ENCODE peak calls at places on chromosomes 5 and 9, in seven cellular contexts. One of them, this sample, is unnamed.

GRCh38 chr9:4665357-4665756 is 923 bp downstream of the SPATA6L start:
- DNase-seq in HCT116: no peak
- DNase-seq in GM12878: no peak
- DNase-seq in H1: no peak
- DNase-seq in K562: no peak
- DNase-seq in HepG2: no peak
- DNase-seq in SK-N-SH: peak
- DNase-seq in this sample: no peak

GRCh38 chr9:77588319-77588937 is 59.7 kb downstream of the GNA14 start:
- DNase-seq in HCT116: no peak
- DNase-seq in HepG2: no peak
- DNase-seq in H1: no peak
- DNase-seq in K562: no peak
- DNase-seq in GM12878: no peak
- DNase-seq in SK-N-SH: no peak
- DNase-seq in this sample: no peak

GRCh38 chr5:145437627-145438026 is 397.5 kb downstream of the PRELID2 start:
- DNase-seq in K562: no peak
- DNase-seq in HCT116: no peak
- DNase-seq in HepG2: no peak
- DNase-seq in H1: no peak
- DNase-seq in SK-N-SH: no peak
- DNase-seq in GM12878: no peak
- DNase-seq in this sample: no peak

GRCh38 chr5:147869112-147869511 is 9.4 kb upstream of the SCGB3A2 start:
- DNase-seq in GM12878: no peak
- DNase-seq in K562: no peak
- DNase-seq in H1: peak
- DNase-seq in HCT116: no peak
- DNase-seq in HepG2: no peak
- DNase-seq in SK-N-SH: no peak
- DNase-seq in this sample: no peak

GRCh38 chr9:121278535-121279169 is 10.7 kb downstream of the GSN start:
- DNase-seq in HepG2: no peak
- DNase-seq in H1: no peak
- DNase-seq in K562: peak
- DNase-seq in GM12878: peak
- DNase-seq in HCT116: peak
- DNase-seq in SK-N-SH: peak
- DNase-seq in this sample: peak

GRCh38 chr5:58407042-58407709 is 52.7 kb downstream of the PLK2 start:
- DNase-seq in GM12878: no peak
- DNase-seq in HepG2: no peak
- DNase-seq in SK-N-SH: no peak
- DNase-seq in HCT116: no peak
- DNase-seq in K562: no peak
- DNase-seq in H1: no peak
- DNase-seq in this sample: no peak

GRCh38 chr5:37637165-37637845 is 202.5 kb downstream of the GDNF start:
- DNase-seq in HCT116: no peak
- DNase-seq in H1: no peak
- DNase-seq in HepG2: no peak
- DNase-seq in GM12878: no peak
- DNase-seq in K562: no peak
- DNase-seq in SK-N-SH: no peak
- DNase-seq in this sample: no peak

GRCh38 chr9:127769985-127770904 is 8.2 kb downstream of the SH2D3C start:
- DNase-seq in K562: no peak
- DNase-seq in HCT116: no peak
- DNase-seq in SK-N-SH: no peak
- DNase-seq in HepG2: no peak
- DNase-seq in H1: no peak
- DNase-seq in GM12878: no peak
- DNase-seq in this sample: no peak

GRCh38 chr5:95846554-95847260 is 24.2 kb upstream of the GLRX start:
- DNase-seq in HCT116: no peak
- DNase-seq in K562: peak
- DNase-seq in SK-N-SH: peak
- DNase-seq in H1: no peak
- DNase-seq in HepG2: peak
- DNase-seq in GM12878: no peak
- DNase-seq in this sample: peak

GRCh38 chr5:145939532-145940065 is 3.2 kb downstream of the SH3RF2 start:
- DNase-seq in SK-N-SH: no peak
- DNase-seq in K562: no peak
- DNase-seq in HCT116: no peak
- DNase-seq in GM12878: no peak
- DNase-seq in H1: no peak
- DNase-seq in HepG2: no peak
- DNase-seq in this sample: no peak

GRCh38 chr9:759541-759940 is 82.0 kb upstream of the DMRT1 start:
- DNase-seq in SK-N-SH: no peak
- DNase-seq in GM12878: no peak
- DNase-seq in HCT116: no peak
- DNase-seq in K562: no peak
- DNase-seq in H1: no peak
- DNase-seq in HepG2: no peak
- DNase-seq in this sample: no peak

GRCh38 chr5:15831408-15831807 is 331.4 kb downstream of the FBXL7 start:
- DNase-seq in HCT116: no peak
- DNase-seq in GM12878: no peak
- DNase-seq in K562: no peak
- DNase-seq in HepG2: no peak
- DNase-seq in H1: no peak
- DNase-seq in SK-N-SH: peak
- DNase-seq in this sample: no peak

GRCh38 chr5:135193213-135194125 is 159.4 kb upstream of the PITX1 start:
- DNase-seq in HCT116: no peak
- DNase-seq in SK-N-SH: no peak
- DNase-seq in H1: no peak
- DNase-seq in HepG2: no peak
- DNase-seq in K562: peak
- DNase-seq in GM12878: no peak
- DNase-seq in this sample: no peak

GRCh38 chr5:66661149-66661548 is 65.0 kb downstream of the MAST4 start:
- DNase-seq in GM12878: no peak
- DNase-seq in H1: no peak
- DNase-seq in HCT116: no peak
- DNase-seq in HepG2: no peak
- DNase-seq in SK-N-SH: no peak
- DNase-seq in K562: no peak
- DNase-seq in this sample: no peak

GRCh38 chr9:112945620-112946208 is 55.0 kb upstream of the SLC46A2 start:
- DNase-seq in K562: peak
- DNase-seq in HepG2: peak
- DNase-seq in H1: peak
- DNase-seq in GM12878: no peak
- DNase-seq in HCT116: no peak
- DNase-seq in SK-N-SH: peak
- DNase-seq in this sample: no peak

GRCh38 chr5:14185336-14186131 is 42.4 kb downstream of the TRIO start:
- DNase-seq in HCT116: no peak
- DNase-seq in H1: no peak
- DNase-seq in SK-N-SH: no peak
- DNase-seq in GM12878: no peak
- DNase-seq in K562: no peak
- DNase-seq in HepG2: no peak
- DNase-seq in this sample: no peak

GRCh38 chr9:118529210-118529609 is 825.0 kb downstream of the TLR4 start:
- DNase-seq in HepG2: no peak
- DNase-seq in K562: no peak
- DNase-seq in SK-N-SH: no peak
- DNase-seq in HCT116: no peak
- DNase-seq in GM12878: no peak
- DNase-seq in H1: no peak
- DNase-seq in this sample: no peak

GRCh38 chr5:56457887-56458451 is 224.8 kb upstream of the ANKRD55 start:
- DNase-seq in K562: no peak
- DNase-seq in SK-N-SH: peak
- DNase-seq in HepG2: no peak
- DNase-seq in HCT116: no peak
- DNase-seq in GM12878: no peak
- DNase-seq in H1: no peak
- DNase-seq in this sample: no peak

GRCh38 chr5:166127766-166128565 is 2163.5 kb upstream of the WWC1 start:
- DNase-seq in H1: no peak
- DNase-seq in HepG2: peak
- DNase-seq in HCT116: no peak
- DNase-seq in GM12878: no peak
- DNase-seq in K562: no peak
- DNase-seq in SK-N-SH: no peak
- DNase-seq in this sample: no peak

GRCh38 chr5:127699416-127699815 is 3.8 kb upstream of the CCDC192 start:
- DNase-seq in HCT116: no peak
- DNase-seq in K562: no peak
- DNase-seq in GM12878: no peak
- DNase-seq in H1: no peak
- DNase-seq in HepG2: no peak
- DNase-seq in SK-N-SH: no peak
- DNase-seq in this sample: no peak

GRCh38 chr5:124962735-124963134 is 216.3 kb upstream of the ZNF608 start:
- DNase-seq in H1: no peak
- DNase-seq in HepG2: no peak
- DNase-seq in HCT116: no peak
- DNase-seq in SK-N-SH: no peak
- DNase-seq in K562: no peak
- DNase-seq in GM12878: no peak
- DNase-seq in this sample: no peak

GRCh38 chr9:68522126-68522525 is 18.6 kb downstream of the TMEM252 start:
- DNase-seq in HCT116: no peak
- DNase-seq in H1: no peak
- DNase-seq in GM12878: no peak
- DNase-seq in K562: no peak
- DNase-seq in SK-N-SH: no peak
- DNase-seq in HepG2: no peak
- DNase-seq in this sample: no peak
- TF ChIP-seq JUND in HCT116: no peak
- TF ChIP-seq JUND in H1: no peak
- TF ChIP-seq JUND in GM12878: no peak
- TF ChIP-seq JUND in K562: no peak
- TF ChIP-seq JUND in SK-N-SH: no peak
- TF ChIP-seq JUND in HepG2: no peak
- TF ChIP-seq JUND in this sample: no peak

DNA sequence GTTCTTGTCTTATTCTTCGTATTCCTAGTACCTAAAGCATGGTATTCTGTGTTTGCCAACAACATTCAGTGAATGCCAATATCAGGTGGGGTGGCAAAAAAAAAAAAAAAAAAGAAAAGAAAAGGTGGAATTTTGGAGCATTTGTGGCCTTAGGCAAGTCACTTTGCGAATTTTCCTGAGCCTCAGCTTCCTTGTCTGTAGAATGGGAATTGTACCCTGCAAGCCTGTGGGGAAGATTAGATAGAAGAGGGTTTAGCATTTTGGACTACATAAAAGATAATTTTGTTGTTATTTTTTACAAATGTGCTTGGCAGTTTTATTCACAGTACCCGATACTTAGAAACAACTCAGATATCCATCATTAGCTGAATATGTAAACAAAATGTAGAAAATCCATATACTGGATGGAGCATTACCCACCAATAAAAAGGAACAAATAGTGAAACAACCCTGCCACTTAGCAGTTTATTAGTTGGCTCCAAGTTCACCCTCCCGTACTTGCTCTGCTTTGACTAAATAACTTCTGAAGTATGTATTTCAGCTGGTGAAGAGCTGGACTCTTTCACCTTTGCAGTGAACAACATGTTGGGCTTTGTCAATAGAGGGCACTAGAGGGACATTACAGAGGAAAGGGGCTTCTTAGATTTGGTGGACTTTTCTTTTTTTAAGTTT is 13.6 kb downstream of the UBE2D2 start:
- DNase-seq in GM12878: no peak
- DNase-seq in HepG2: peak
- DNase-seq in K562: peak
- DNase-seq in HCT116: no peak
- DNase-seq in SK-N-SH: peak
- DNase-seq in H1: no peak
- DNase-seq in this sample: peak
- TF ChIP-seq JUND in GM12878: no peak
- TF ChIP-seq JUND in HepG2: no peak
- TF ChIP-seq JUND in K562: no peak
- TF ChIP-seq JUND in HCT116: no peak
- TF ChIP-seq JUND in SK-N-SH: no peak
- TF ChIP-seq JUND in H1: no peak
- TF ChIP-seq JUND in this sample: no peak

DNA sequence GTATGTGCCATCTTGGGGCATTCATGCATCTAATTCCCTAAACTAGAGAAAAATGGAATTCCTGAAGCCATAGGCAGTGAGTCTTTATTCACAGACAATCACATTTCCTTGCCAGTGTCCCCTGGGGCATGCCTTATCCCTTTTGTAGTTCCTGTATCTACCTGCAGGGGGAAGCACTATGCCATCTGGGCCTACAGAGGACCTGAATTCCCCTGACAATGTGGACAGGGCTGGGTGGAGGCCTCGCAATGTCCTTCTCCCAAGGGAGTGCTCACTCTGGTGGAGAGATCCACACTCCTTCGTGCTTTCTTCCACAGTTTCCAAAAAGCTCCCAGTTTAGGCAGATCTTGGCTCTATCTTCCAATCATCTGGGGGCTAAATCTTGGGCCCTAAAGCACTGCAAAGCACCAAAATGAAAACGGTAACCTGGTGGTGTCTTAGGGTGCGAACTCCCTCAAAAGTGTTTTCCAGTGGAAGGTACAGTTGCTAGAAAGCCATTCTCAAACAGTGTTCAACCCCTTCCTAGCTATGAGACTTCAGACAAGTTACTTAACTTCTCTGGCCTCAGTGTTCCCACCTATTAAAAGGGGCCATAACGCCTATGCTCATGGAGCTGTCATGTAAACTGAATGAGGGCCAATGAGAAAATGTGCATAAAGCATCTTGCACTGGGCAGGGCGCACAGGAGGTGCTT is 17.5 kb downstream of the WHRN start:
- DNase-seq in SK-N-SH: peak
- DNase-seq in GM12878: peak
- DNase-seq in H1: no peak
- DNase-seq in HCT116: peak
- DNase-seq in HepG2: peak
- DNase-seq in K562: peak
- DNase-seq in this sample: peak
- TF ChIP-seq JUND in SK-N-SH: no peak
- TF ChIP-seq JUND in GM12878: no peak
- TF ChIP-seq JUND in H1: no peak
- TF ChIP-seq JUND in HCT116: no peak
- TF ChIP-seq JUND in HepG2: no peak
- TF ChIP-seq JUND in K562: peak
- TF ChIP-seq JUND in this sample: no peak

DNA sequence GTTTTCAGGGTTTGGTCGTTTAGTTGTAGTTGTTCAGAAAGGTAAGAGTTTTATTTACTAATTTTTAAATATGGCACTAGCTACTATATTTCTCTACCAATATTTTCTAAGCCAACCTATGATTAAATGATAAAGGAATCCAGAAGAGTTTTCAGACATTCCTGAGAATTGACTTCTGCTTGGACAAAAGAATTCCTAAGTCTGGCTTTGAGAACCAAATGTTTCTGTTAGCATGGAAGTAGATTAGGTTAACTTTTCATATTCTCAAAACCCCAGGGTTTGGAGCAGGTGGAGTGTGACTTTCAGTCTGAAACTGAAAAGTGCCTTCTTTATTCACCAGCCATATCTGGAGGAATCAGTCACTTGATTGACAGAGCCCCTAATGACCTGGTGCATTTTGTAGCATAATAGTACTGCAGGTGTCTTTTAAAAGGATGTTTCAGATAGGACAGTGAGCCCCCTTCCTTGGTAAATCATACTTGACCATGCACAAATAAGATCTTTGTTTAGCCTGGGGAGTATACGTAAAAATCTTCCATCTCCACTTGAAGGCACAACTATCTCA is 457.0 kb upstream of the ZNF462 start:
- DNase-seq in SK-N-SH: no peak
- DNase-seq in HCT116: no peak
- DNase-seq in H1: no peak
- DNase-seq in HepG2: no peak
- DNase-seq in GM12878: no peak
- DNase-seq in K562: no peak
- DNase-seq in this sample: no peak
- TF ChIP-seq JUND in SK-N-SH: no peak
- TF ChIP-seq JUND in HCT116: no peak
- TF ChIP-seq JUND in H1: no peak
- TF ChIP-seq JUND in HepG2: no peak
- TF ChIP-seq JUND in GM12878: no peak
- TF ChIP-seq JUND in K562: no peak
- TF ChIP-seq JUND in this sample: no peak